ENCODE peak calls at places on chromosomes 2 and 18, in five cellular contexts. One of them, this sample, is unnamed.

GRCh38 chr2:201118957-201119848 is 3.2 kb downstream of the CFLAR start:
- DNase-seq in heart right ventricle: no peak
- DNase-seq in AG08395: peak
- DNase-seq in pons: no peak
- DNase-seq in NCI-H510A: no peak
- DNase-seq in this sample: no peak

GRCh38 chr2:96538487-96539214 is 2.1 kb downstream of the ARID5A start:
- DNase-seq in heart right ventricle: peak
- DNase-seq in NCI-H510A: no peak
- DNase-seq in AG08395: no peak
- DNase-seq in pons: peak
- DNase-seq in this sample: no peak

GRCh38 chr18:7157760-7158159 is 40.2 kb upstream of the LAMA1 start:
- DNase-seq in heart right ventricle: no peak
- DNase-seq in AG08395: no peak
- DNase-seq in pons: no peak
- DNase-seq in NCI-H510A: no peak
- DNase-seq in this sample: no peak

GRCh38 chr2:182836451-182836850 is 30.0 kb downstream of the FRZB start:
- DNase-seq in NCI-H510A: no peak
- DNase-seq in AG08395: no peak
- DNase-seq in heart right ventricle: no peak
- DNase-seq in pons: peak
- DNase-seq in this sample: no peak

GRCh38 chr2:159243521-159243920 is 43.0 kb downstream of the WDSUB1 start:
- DNase-seq in heart right ventricle: no peak
- DNase-seq in AG08395: no peak
- DNase-seq in NCI-H510A: no peak
- DNase-seq in pons: no peak
- DNase-seq in this sample: no peak

GRCh38 chr2:23757686-23758433 is 169.1 kb downstream of the ATAD2B start:
- DNase-seq in heart right ventricle: no peak
- DNase-seq in AG08395: peak
- DNase-seq in pons: no peak
- DNase-seq in NCI-H510A: no peak
- DNase-seq in this sample: no peak

GRCh38 chr2:71370015-71370414 is 38.4 kb downstream of the ZNF638 start:
- DNase-seq in AG08395: no peak
- DNase-seq in pons: no peak
- DNase-seq in heart right ventricle: no peak
- DNase-seq in NCI-H510A: no peak
- DNase-seq in this sample: no peak

GRCh38 chr18:35282353-35282752 is 7.7 kb downstream of the ZSCAN30 start:
- DNase-seq in NCI-H510A: no peak
- DNase-seq in heart right ventricle: no peak
- DNase-seq in pons: no peak
- DNase-seq in AG08395: peak
- DNase-seq in this sample: no peak

GRCh38 chr2:171342014-171342413 is 91.8 kb downstream of the METTL8 start:
- DNase-seq in pons: no peak
- DNase-seq in NCI-H510A: no peak
- DNase-seq in heart right ventricle: no peak
- DNase-seq in AG08395: no peak
- DNase-seq in this sample: no peak

GRCh38 chr2:74513605-74514367 is 464 bp upstream of the TLX2 start:
- DNase-seq in heart right ventricle: no peak
- DNase-seq in NCI-H510A: no peak
- DNase-seq in AG08395: no peak
- DNase-seq in pons: no peak
- DNase-seq in this sample: no peak

GRCh38 chr18:51290864-51291263 is 93.4 kb upstream of the MEX3C start:
- DNase-seq in NCI-H510A: no peak
- DNase-seq in pons: no peak
- DNase-seq in heart right ventricle: no peak
- DNase-seq in AG08395: no peak
- DNase-seq in this sample: no peak

GRCh38 chr18:37588289-37588688 is 22.7 kb upstream of the CELF4 start:
- DNase-seq in pons: no peak
- DNase-seq in NCI-H510A: no peak
- DNase-seq in AG08395: no peak
- DNase-seq in heart right ventricle: no peak
- DNase-seq in this sample: no peak

GRCh38 chr2:18178736-18179349 is 300.4 kb downstream of the KCNS3 start:
- DNase-seq in pons: peak
- DNase-seq in NCI-H510A: no peak
- DNase-seq in heart right ventricle: no peak
- DNase-seq in AG08395: peak
- DNase-seq in this sample: no peak

GRCh38 chr2:74290466-74291216 is 52.6 kb downstream of the SLC4A5 start:
- DNase-seq in pons: no peak
- DNase-seq in heart right ventricle: no peak
- DNase-seq in AG08395: no peak
- DNase-seq in NCI-H510A: no peak
- DNase-seq in this sample: no peak

GRCh38 chr18:6866552-6866951 is 137.0 kb downstream of the ARHGAP28 start:
- DNase-seq in NCI-H510A: no peak
- DNase-seq in heart right ventricle: no peak
- DNase-seq in AG08395: no peak
- DNase-seq in pons: no peak
- DNase-seq in this sample: no peak

GRCh38 chr2:128765822-128766221 is 447.2 kb upstream of the HS6ST1 start:
- DNase-seq in NCI-H510A: no peak
- DNase-seq in AG08395: no peak
- DNase-seq in heart right ventricle: no peak
- DNase-seq in pons: no peak
- DNase-seq in this sample: no peak

GRCh38 chr2:219521066-219521880 is 7.0 kb downstream of the ASIC4 start:
- DNase-seq in AG08395: peak
- DNase-seq in heart right ventricle: peak
- DNase-seq in NCI-H510A: no peak
- DNase-seq in pons: no peak
- DNase-seq in this sample: no peak

GRCh38 chr2:127681976-127682857 is 6.9 kb upstream of the LIMS2 start:
- DNase-seq in AG08395: no peak
- DNase-seq in heart right ventricle: no peak
- DNase-seq in pons: no peak
- DNase-seq in NCI-H510A: no peak
- DNase-seq in this sample: no peak

GRCh38 chr2:18067980-18068379 is 189.5 kb downstream of the KCNS3 start:
- DNase-seq in heart right ventricle: peak
- DNase-seq in pons: no peak
- DNase-seq in NCI-H510A: no peak
- DNase-seq in AG08395: no peak
- DNase-seq in this sample: no peak

GRCh38 chr2:150063432-150063889 is 424.0 kb downstream of the RND3 start:
- DNase-seq in NCI-H510A: no peak
- DNase-seq in AG08395: peak
- DNase-seq in heart right ventricle: no peak
- DNase-seq in pons: no peak
- DNase-seq in this sample: no peak

This sample was measured in LNCaP clone FGC.